ENCODE peak calls at places on chromosomes 13 and 19, in seven cellular contexts. W is H9, R is mesendoderm, G is IMR-90, S is H1, K is neuronal stem cell, N is trophoblast cell. L is an unnamed sample.

GRCh38 chr19:3135961-3136683 is at the start of gene GNA15:
- DNase-seq in W (no peak), R (no peak), G (no peak), S (no peak), K (no peak), N (no peak), L (no peak)

GRCh38 chr19:38977445-38978314 is 2.1 kb upstream of the FBXO17 start:
- DNase-seq in W (no peak), R (no peak), G (peak; percentile 50), S (no peak), K (no peak), N (no peak), L (peak; percentile 67)

GRCh38 chr13:32134991-32135390 is 103.4 kb downstream of the FRY start:
- DNase-seq in W (no peak), R (no peak), G (no peak), S (no peak), K (no peak), N (no peak), L (peak; percentile 43)

GRCh38 chr19:43747557-43748204 is 7.1 kb downstream of the SMG9 start:
- DNase-seq in W (no peak), R (no peak), G (no peak), S (no peak), K (no peak), N (no peak), L (no peak)

GRCh38 chr19:11861301-11861700 is 12.8 kb downstream of the ZNF439 start:
- DNase-seq in W (no peak), R (no peak), G (no peak), S (no peak), K (no peak), N (no peak), L (no peak)

GRCh38 chr19:33373701-33374405 is at the start of gene CEBPG:
- DNase-seq in W (no peak), R (no peak), G (peak; percentile 64), S (no peak), K (peak; percentile 43), N (no peak), L (peak; percentile 70)

GRCh38 chr13:23020246-23020843 is 160.4 kb upstream of the SGCG start:
- DNase-seq in W (peak; percentile 58), R (peak; percentile 85), G (peak; percentile 57), S (no peak), K (peak; percentile 64), N (peak; percentile 56), L (peak; percentile 40)

GRCh38 chr13:28820099-28821051 is at the start of gene MTUS2:
- DNase-seq in W (peak; percentile 72), R (peak; percentile 38), G (no peak), S (no peak), K (peak; percentile 6), N (no peak), L (peak; percentile 2)

GRCh38 chr19:15340086-15340485 is 7.7 kb upstream of the BRD4 start:
- DNase-seq in W (no peak), R (no peak), G (no peak), S (no peak), K (no peak), N (no peak), L (no peak)

GRCh38 chr19:15331419-15332310 is 674 bp downstream of the BRD4 start:
- DNase-seq in W (peak; percentile 39), R (peak; percentile 47), G (no peak), S (no peak), K (peak; percentile 21), N (peak; percentile 33), L (peak; percentile 55)

GRCh38 chr19:15332311-15332996 is at the start of gene BRD4:
- DNase-seq in W (peak; percentile 64), R (peak; percentile 64), G (peak; percentile 42), S (no peak), K (peak; percentile 74), N (no peak), L (peak; percentile 59)

GRCh38 chr19:15337202-15337601 is 4.9 kb upstream of the BRD4 start:
- DNase-seq in W (no peak), R (no peak), G (peak; percentile 80), S (no peak), K (no peak), N (no peak), L (peak; percentile 81)
- H3K4ac ChIP-seq in W (no peak overlapping the region), R (no peak overlapping the region), G (no peak overlapping the region), S (no peak overlapping the region), K (no peak overlapping the region), N (no peak overlapping the region), L (no peak overlapping the region)

GRCh38 chr19:28829762-28830161 is 383.2 kb downstream of the UQCRFS1 start:
- DNase-seq in W (no peak), R (no peak), G (no peak), S (no peak), K (no peak), N (no peak), L (no peak)

GRCh38 chr19:28831464-28831863 is 381.5 kb downstream of the UQCRFS1 start:
- DNase-seq in W (peak; percentile 68), R (peak; percentile 8), G (no peak), S (peak; percentile 19), K (no peak), N (no peak), L (no peak)

GRCh38 chr19:28823338-28823961 is 389.5 kb downstream of the UQCRFS1 start:
- DNase-seq in W (peak; percentile 44), R (peak; percentile 85), G (no peak), S (peak; percentile 15), K (peak; percentile 3), N (peak; percentile 48), L (no peak)

GRCh38 chr19:28828276-28828870 is 384.6 kb downstream of the UQCRFS1 start:
- DNase-seq in W (no peak), R (no peak), G (no peak), S (no peak), K (no peak), N (no peak), L (no peak)

GRCh38 chr19:28827382-28827781 is 385.6 kb downstream of the UQCRFS1 start:
- DNase-seq in W (no peak), R (no peak), G (no peak), S (no peak), K (no peak), N (no peak), L (no peak)
- H3K4ac ChIP-seq in W (no peak overlapping the region), R (no peak overlapping the region), G (no peak overlapping the region), S (no peak overlapping the region), K (no peak overlapping the region), N (no peak overlapping the region), L (no peak overlapping the region)

DNA sequence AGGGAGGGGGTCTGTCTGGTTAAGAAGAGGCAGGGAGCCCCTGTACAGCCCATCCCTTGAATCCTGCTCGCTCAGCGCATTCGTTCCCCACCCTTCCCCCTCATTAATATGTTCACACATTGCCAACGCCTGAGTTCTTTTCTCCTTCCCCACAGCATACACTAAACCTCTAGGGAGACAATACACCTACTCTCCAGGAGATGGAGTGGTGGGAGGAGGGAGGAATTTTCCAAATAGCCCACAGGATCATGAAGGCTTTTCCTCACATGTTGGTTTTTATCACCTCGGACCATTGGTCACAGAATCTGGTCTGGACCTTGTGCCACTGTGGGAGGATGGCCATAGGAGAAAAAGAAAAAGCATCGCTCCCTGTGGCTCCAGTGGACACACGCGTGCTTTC is 294.9 kb downstream of the SHISA2 start:
- DNase-seq in W (no peak), R (peak; percentile 57), G (no peak), S (no peak), K (no peak), N (no peak), L (no peak)
- H3K4ac ChIP-seq in W (no peak overlapping the region), R (no peak overlapping the region), G (no peak overlapping the region), S (no peak overlapping the region), K (no peak overlapping the region), N (no peak overlapping the region), L (no peak overlapping the region)

DNA sequence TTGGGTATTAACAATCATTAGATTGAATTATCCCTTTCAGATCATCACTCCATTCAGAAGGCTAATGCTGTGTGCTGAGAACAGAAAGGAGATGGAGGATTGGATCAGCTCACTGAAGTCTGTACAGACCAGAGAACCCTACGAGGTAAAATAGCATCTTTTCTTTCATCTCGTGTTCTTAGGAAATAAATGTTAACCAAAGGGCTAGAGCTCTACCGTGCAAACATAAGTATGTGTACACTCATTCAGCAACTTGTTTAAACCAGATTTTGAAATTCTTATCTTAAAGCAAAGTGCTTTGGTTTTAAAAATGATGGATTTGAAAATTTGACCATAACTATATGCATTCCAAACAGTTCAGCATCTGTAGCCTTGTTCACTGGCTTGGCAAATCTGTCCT is 106.8 kb downstream of the DGKH start:
- DNase-seq in W (no peak), R (no peak), G (no peak), S (no peak), K (no peak), N (no peak), L (no peak)
- H3K4ac ChIP-seq in W (no peak overlapping the region), R (no peak overlapping the region), G (no peak overlapping the region), S (no peak overlapping the region), K (no peak overlapping the region), N (no peak overlapping the region), L (no peak overlapping the region)

DNA sequence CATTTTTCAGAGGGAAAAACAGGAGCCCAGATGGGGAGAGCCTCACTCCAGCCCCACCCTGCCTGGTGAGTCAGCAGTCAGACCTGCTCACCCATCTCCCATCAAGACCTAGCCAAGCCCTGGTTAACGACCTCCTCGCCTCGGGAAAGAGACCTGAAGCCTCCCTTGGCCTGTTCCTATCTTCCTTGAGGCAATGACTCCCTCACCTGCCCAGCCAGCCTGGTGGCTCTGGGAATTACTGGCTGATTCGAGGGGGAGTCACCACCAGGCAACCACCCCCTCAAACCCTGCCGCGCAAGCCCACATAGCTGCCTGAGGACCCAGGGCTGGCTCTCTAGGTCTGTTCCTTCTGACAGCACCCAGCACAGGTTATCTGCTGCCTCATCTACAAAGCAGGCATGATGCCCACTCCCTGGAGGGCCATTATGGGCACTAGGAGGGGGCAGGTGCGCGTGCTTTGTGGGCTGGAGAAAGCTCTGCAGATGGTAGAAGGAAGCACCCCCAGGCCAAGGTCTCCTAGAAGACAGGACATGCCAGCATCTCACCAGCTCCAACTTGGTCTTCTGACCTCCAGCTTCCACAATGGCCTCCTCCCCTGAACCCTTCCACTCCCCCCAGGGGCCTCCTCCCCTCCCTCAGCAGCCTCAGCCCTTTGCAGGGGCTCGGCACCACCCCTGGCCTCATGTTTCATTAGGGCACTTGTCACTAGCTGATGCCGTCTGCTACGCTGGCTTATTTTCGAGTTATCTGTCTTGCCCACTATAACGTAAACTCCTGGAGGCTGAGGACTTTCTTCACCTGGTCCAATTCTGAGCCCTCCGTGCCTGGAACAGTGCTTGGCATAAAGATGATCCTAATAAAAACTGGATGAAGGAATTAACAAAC is 10.4 kb downstream of the DEDD2 start:
- DNase-seq in W (no peak), R (no peak), G (peak; percentile 44), S (no peak), K (no peak), N (peak; percentile 62), L (peak; percentile 26)
- H3K4ac ChIP-seq in W (no peak overlapping the region), R (no peak overlapping the region), G (peak overlapping the region; percentile 96), S (no peak overlapping the region), K (no peak overlapping the region), N (peak overlapping the region; percentile 17), L (peak overlapping the region; percentile 15)

GRCh38 chr13:33446821-33447481 is 161.4 kb upstream of the STARD13 start:
- DNase-seq in W (no peak), R (no peak), G (no peak), S (no peak), K (no peak), N (peak; percentile 92), L (no peak)
- H3K4ac ChIP-seq in W (no peak overlapping the region), R (no peak overlapping the region), G (no peak overlapping the region), S (peak overlapping the region; percentile 5), K (no peak overlapping the region), N (no peak overlapping the region), L (no peak overlapping the region)

L was measured in mesenchymal stem cell.